ENCODE peak calls at places on chromosomes 11 and 22, in six cellular contexts. B, S, F, Y, M and W are unnamed samples.

GRCh38 chr11:134292661-134293060 is 16.5 kb downstream of the GLB1L3 start:
- DNase-seq in F (no peak), Y (no peak), M (no peak), B (no peak), S (no peak), W (no peak)

GRCh38 chr11:121766138-121766537 is 313.4 kb upstream of the SORL1-AS1 start:
- DNase-seq in M (no peak), S (no peak), Y (no peak), B (no peak), F (no peak), W (no peak)

GRCh38 chr11:105357764-105358163 is 218.2 kb upstream of the CARD18 start:
- DNase-seq in B (no peak), M (no peak), S (no peak), Y (no peak), F (no peak), W (no peak)

GRCh38 chr11:76658651-76659650 is 11.6 kb downstream of the LRRC32 start:
- DNase-seq in F (no peak), S (no peak), B (no peak), Y (no peak), M (no peak), W (no peak)

GRCh38 chr11:84608788-84609309 is 1018.3 kb downstream of the DLG2 start:
- DNase-seq in M (no peak), Y (no peak), B (no peak), S (no peak), F (no peak), W (no peak)

GRCh38 chr11:104705475-104706195 is 192.6 kb downstream of the CASP12 start:
- DNase-seq in M (no peak), S (no peak), B (peak), Y (no peak), F (peak), W (peak)

GRCh38 chr11:65887723-65888162 is 528 bp downstream of the FIBP start:
- DNase-seq in M (no peak), S (no peak), Y (no peak), B (no peak), F (no peak), W (no peak)

GRCh38 chr11:114321621-114322257 is 25.5 kb downstream of the NNMT start:
- DNase-seq in S (no peak), M (no peak), F (no peak), B (no peak), Y (no peak), W (no peak)

GRCh38 chr11:2537896-2538855 is 93.4 kb downstream of the KCNQ1 start:
- DNase-seq in F (no peak), B (no peak), Y (no peak), S (no peak), M (no peak), W (no peak)

GRCh38 chr22:35380013-35380412 is 883 bp upstream of the HMOX1 start:
- DNase-seq in M (no peak), S (no peak), F (no peak), Y (no peak), B (no peak), W (no peak)

GRCh38 chr11:95512682-95513081 is 276.9 kb downstream of the FAM76B start:
- DNase-seq in B (no peak), F (no peak), M (no peak), Y (no peak), S (peak), W (no peak)

GRCh38 chr11:95514386-95515145 is 275.0 kb downstream of the FAM76B start:
- DNase-seq in Y (no peak), F (no peak), S (no peak), M (no peak), B (no peak), W (no peak)

GRCh38 chr11:95508219-95508880 is 277.3 kb upstream of the SESN3 start:
- DNase-seq in M (no peak), B (no peak), Y (no peak), F (no peak), S (no peak), W (no peak)

GRCh38 chr11:95515379-95515778 is 274.2 kb downstream of the FAM76B start:
- DNase-seq in F (no peak), M (no peak), B (no peak), S (no peak), Y (no peak), W (no peak)

GRCh38 chr11:95512177-95512576 is 277.4 kb downstream of the FAM76B start:
- DNase-seq in B (no peak), S (no peak), F (no peak), Y (no peak), M (no peak), W (no peak)
- TF ChIP-seq TAF1 in B (no peak), S (no peak), F (no peak), Y (no peak), M (no peak), W (no peak)

GRCh38 chr11:117825538-117826359 is 1.2 kb upstream of the FXYD2 start:
- DNase-seq in S (no peak), Y (no peak), F (no peak), B (no peak), M (no peak), W (no peak)

GRCh38 chr11:117823941-117824420 is 563 bp downstream of the FXYD2 start:
- DNase-seq in Y (no peak), F (no peak), B (no peak), M (no peak), S (no peak), W (no peak)

GRCh38 chr11:117823294-117823940 is 1.1 kb downstream of the FXYD2 start:
- DNase-seq in B (no peak), Y (no peak), S (no peak), M (no peak), F (no peak), W (no peak)

GRCh38 chr11:117826360-117826635 is 1.8 kb upstream of the FXYD2 start:
- DNase-seq in B (no peak), Y (no peak), M (no peak), S (no peak), F (no peak), W (no peak)

GRCh38 chr11:117824571-117825537 is at the start of gene FXYD2:
- DNase-seq in B (no peak), M (no peak), F (no peak), Y (no peak), S (no peak), W (no peak)
- TF ChIP-seq POLR2A in B (no peak), M (no peak), F (no peak), Y (no peak), S (no peak), W (no peak)

DNA sequence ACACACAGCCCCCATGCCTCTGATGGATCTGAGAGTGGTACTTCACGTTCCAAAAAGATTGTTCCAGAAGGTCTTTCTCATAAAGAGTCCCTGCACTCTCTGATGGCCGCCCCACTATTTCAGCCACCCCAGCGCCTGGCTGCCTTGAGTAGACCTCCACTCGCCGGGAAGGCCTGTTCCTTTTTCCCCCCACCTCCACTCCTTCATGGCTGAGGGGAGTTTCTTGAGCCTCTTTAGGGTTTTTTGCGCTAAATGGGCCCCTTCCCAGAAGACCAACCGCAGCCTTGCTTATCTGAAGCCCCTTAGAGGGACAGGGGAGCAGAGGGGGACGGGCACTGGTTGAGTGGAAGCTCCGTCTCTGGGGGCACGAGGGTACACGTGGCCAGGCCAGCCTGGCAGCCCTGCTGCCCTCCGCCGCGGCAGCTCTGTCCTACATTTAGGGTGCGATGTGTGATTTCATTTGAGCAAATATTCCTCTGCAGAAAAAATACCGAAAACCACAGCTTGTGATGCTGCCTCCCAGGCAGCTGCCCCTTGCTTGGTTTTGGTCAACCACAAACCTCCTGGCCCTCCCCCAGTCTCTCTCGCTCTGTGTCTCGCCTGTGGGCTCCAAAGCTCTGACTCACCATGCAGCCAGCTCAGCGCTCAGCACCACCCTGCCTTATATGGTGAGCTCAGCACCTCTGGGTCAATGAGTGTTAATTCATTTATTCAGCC is 88.7 kb downstream of the TP53I11 start:
- DNase-seq in S (peak), F (peak), B (peak), M (no peak), Y (peak), W (peak)
- TF ChIP-seq POLR2AphosphoS5 in S (no peak), F (no peak), B (no peak), M (peak), Y (no peak), W (no peak)

GRCh38 chr22:19932367-19933206 is 9.0 kb upstream of the COMT start:
- DNase-seq in S (no peak), F (no peak), M (no peak), Y (peak), B (no peak), W (no peak)
- TF ChIP-seq TAF1 in S (no peak), F (no peak), M (no peak), Y (no peak), B (no peak), W (no peak)

GRCh38 chr11:19712281-19713220 is at the start of gene NAV2:
- DNase-seq in Y (peak), S (peak), B (peak), M (peak), F (peak), W (peak)
- TF ChIP-seq POLR2A in Y (peak), S (no peak), B (no peak), M (peak), F (peak), W (peak)

GRCh38 chr11:19676508-19677379 is 35.9 kb upstream of the NAV2 start:
- DNase-seq in M (no peak), Y (no peak), S (no peak), F (no peak), B (no peak), W (no peak)
- TF ChIP-seq POLR2AphosphoS5 in M (no peak), Y (no peak), S (no peak), F (no peak), B (no peak), W (no peak)

GRCh38 chr11:123650901-123651300 is 3.5 kb downstream of the SCN3B start:
- DNase-seq in Y (no peak), M (no peak), B (no peak), F (no peak), S (no peak), W (no peak)

GRCh38 chr11:123654566-123655081 is at the start of gene SCN3B:
- DNase-seq in Y (peak), M (peak), F (no peak), B (peak), S (peak), W (peak)

GRCh38 chr11:123659311-123659710 is 4.9 kb upstream of the SCN3B start:
- DNase-seq in F (no peak), Y (no peak), B (no peak), S (no peak), M (no peak), W (no peak)

GRCh38 chr11:123653405-123653996 is 923 bp downstream of the SCN3B start:
- DNase-seq in F (no peak), S (no peak), B (no peak), Y (no peak), M (no peak), W (no peak)

GRCh38 chr11:123653997-123654565 is 343 bp downstream of the SCN3B start:
- DNase-seq in Y (peak), F (no peak), B (peak), M (peak), S (no peak), W (peak)
- TF ChIP-seq TAF1 in Y (no peak), F (no peak), B (no peak), M (no peak), S (no peak), W (no peak)

GRCh38 chr11:64283092-64283491 is 1.4 kb downstream of the BAD start:
- DNase-seq in S (no peak), F (no peak), B (no peak), Y (no peak), M (no peak), W (no peak)

GRCh38 chr11:64286801-64287159 is 1.1 kb downstream of the GPR137 start:
- DNase-seq in F (no peak), S (no peak), Y (no peak), M (no peak), B (no peak), W (no peak)

GRCh38 chr11:64284048-64284961 is at the start of gene BAD:
- DNase-seq in B (peak), M (peak), Y (peak), F (no peak), S (peak), W (peak)

GRCh38 chr11:64285885-64286800 is 495 bp downstream of the GPR137 start:
- DNase-seq in Y (no peak), M (peak), B (no peak), S (no peak), F (no peak), W (no peak)

DNA sequence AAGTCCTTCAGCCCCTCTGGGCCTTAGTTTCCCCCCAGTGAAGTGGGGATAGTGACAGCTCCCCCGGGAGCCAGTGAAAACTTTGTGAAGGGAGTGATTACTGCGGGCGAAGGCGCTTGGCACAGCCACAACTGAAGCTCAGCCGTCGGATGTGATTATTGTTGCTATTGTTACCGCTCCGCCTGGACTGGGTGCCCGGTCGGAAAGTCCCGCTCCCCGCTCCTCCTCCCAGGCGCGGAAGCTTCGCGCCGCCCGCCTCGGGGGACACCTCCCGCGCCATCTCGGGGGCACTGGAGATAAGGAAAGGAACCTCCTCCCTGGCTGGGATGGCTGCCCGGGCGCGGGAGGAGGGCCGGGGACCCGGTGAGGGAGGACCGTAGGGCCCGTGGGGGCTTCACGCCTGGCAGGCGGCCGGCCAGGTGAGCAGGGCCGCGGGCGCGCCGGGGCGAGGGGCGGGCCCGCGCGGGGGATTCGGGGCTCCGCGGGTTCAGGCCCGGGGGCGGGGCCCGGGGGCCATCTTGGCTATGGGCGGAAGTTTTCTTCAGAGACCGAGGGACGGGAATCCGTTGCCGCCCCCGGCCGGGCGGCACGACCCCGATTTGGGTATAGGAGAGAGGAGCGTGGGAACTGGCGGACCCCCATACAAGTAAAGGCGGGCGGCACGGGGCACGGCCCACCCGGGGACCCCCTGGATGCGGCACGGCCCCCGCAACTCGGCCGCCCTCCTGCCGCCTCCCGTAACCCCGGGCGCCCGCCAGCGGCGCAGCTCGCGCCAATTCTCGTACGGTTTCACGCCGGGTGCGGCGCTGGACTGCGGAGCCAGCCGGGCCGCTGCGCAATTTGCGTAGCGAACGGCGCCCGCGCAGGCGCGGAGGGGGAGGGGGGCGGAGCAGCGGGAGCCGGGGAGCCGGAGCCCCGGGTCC is at the start of gene GPR137:
- DNase-seq in M (peak), F (no peak), B (peak), S (peak), Y (peak), W (peak)
- TF ChIP-seq POLR2A in M (no peak), F (peak), B (no peak), S (peak), Y (peak), W (no peak)

GRCh38 chr11:40998888-40999287 is 460.6 kb downstream of the LRRC4C start:
- DNase-seq in B (no peak), M (no peak), F (no peak), S (no peak), Y (no peak), W (no peak)

GRCh38 chr11:41003339-41003992 is 456.0 kb downstream of the LRRC4C start:
- DNase-seq in B (no peak), Y (no peak), F (no peak), S (no peak), M (no peak), W (no peak)
- TF ChIP-seq POLR2AphosphoS5 in B (no peak), Y (no peak), F (no peak), S (no peak), M (no peak), W (no peak)

GRCh38 chr22:19106886-19107729 is 15.1 kb downstream of the DGCR2 start:
- DNase-seq in B (no peak), S (no peak), Y (no peak), M (no peak), F (no peak), W (no peak)
- TF ChIP-seq TAF1 in B (no peak), S (no peak), Y (no peak), M (no peak), F (no peak), W (no peak)